ENCODE peak calls at places on chromosomes 4 and X, in four cellular contexts. One of them, this sample, is unnamed.

GRCh38 chr4:76538296-76538695 is 103.3 kb downstream of the SHROOM3 start:
- DNase-seq in BE2C: no peak
- DNase-seq in effector memory CD8-positive, alpha-beta T cell: no peak
- DNase-seq in small intestine: no peak
- DNase-seq in this sample: no peak

GRCh38 chr4:3062466-3062865 is 11.9 kb downstream of the HTT-AS start:
- DNase-seq in BE2C: no peak
- DNase-seq in effector memory CD8-positive, alpha-beta T cell: no peak
- DNase-seq in small intestine: no peak
- DNase-seq in this sample: no peak

GRCh38 chrX:8504451-8504850 is 39.8 kb downstream of the VCX3B start:
- DNase-seq in BE2C: no peak
- DNase-seq in effector memory CD8-positive, alpha-beta T cell: no peak
- DNase-seq in small intestine: no peak
- DNase-seq in this sample: no peak

GRCh38 chr4:98643760-98644159 is 14.7 kb downstream of the TSPAN5 start:
- DNase-seq in BE2C: no peak
- DNase-seq in effector memory CD8-positive, alpha-beta T cell: no peak
- DNase-seq in small intestine: no peak
- DNase-seq in this sample: no peak

GRCh38 chr4:62709618-62710252 is 1509.6 kb downstream of the ADGRL3 start:
- DNase-seq in BE2C: no peak
- DNase-seq in effector memory CD8-positive, alpha-beta T cell: no peak
- DNase-seq in small intestine: peak
- DNase-seq in this sample: no peak

GRCh38 chrX:68416592-68416991 is 16.7 kb downstream of the OPHN1 start:
- DNase-seq in BE2C: no peak
- DNase-seq in effector memory CD8-positive, alpha-beta T cell: no peak
- DNase-seq in small intestine: peak
- DNase-seq in this sample: no peak

GRCh38 chrX:40663880-40664630 is 16.7 kb upstream of the CXorf38 start:
- DNase-seq in BE2C: peak
- DNase-seq in effector memory CD8-positive, alpha-beta T cell: no peak
- DNase-seq in small intestine: no peak
- DNase-seq in this sample: no peak

GRCh38 chr4:132123870-132124623 is 1025.0 kb upstream of the PCDH10 start:
- DNase-seq in BE2C: no peak
- DNase-seq in effector memory CD8-positive, alpha-beta T cell: no peak
- DNase-seq in small intestine: peak
- DNase-seq in this sample: no peak